ENCODE peak calls at places on chromosomes 16 and 17, in six cellular contexts. B is Peyer's patch, I is NCI-H1048, O is KBM-7, H is GM12878, G is A172. J is an unnamed sample.
A peak's percentile ranks its signal among the peaks of the same experiment; 100 is the strongest.

GRCh38 chr17:29379084-29379811 is 10.9 kb upstream of the TAOK1 start:
- DNase-seq in B (no peak), I (no peak), O (no peak), H (no peak), G (no peak), J (no peak)

GRCh38 chr16:61146429-61146828 is 889.8 kb downstream of the CDH8 start:
- DNase-seq in B (no peak), I (no peak), O (no peak), H (no peak), G (no peak), J (peak; percentile 67)

GRCh38 chr16:56551796-56552738 is 12.8 kb upstream of the MT4 start:
- DNase-seq in B (no peak), I (no peak), O (peak; percentile 34), H (no peak), G (no peak), J (peak; percentile 15)

GRCh38 chr17:19301274-19301946 is 61.1 kb downstream of the B9D1 start:
- DNase-seq in B (no peak), I (no peak), O (no peak), H (no peak), G (no peak), J (no peak)

GRCh38 chr16:19323596-19323995 is 38.1 kb downstream of the CLEC19A start:
- DNase-seq in B (no peak), I (no peak), O (no peak), H (no peak), G (no peak), J (no peak)

GRCh38 chr17:51091635-51092034 is 29.0 kb downstream of the SPAG9 start:
- DNase-seq in B (no peak), I (no peak), O (no peak), H (no peak), G (no peak), J (no peak)

GRCh38 chr16:397135-397661 is at the start of gene NME4:
- DNase-seq in B (no peak), I (no peak), O (peak; percentile 21), H (no peak), G (no peak), J (no peak)

GRCh38 chr17:77694391-77695363 is 263.8 kb upstream of the TNRC6C start:
- DNase-seq in B (no peak), I (no peak), O (no peak), H (no peak), G (no peak), J (no peak)

GRCh38 chr17:63398680-63399079 is 47.4 kb downstream of the CYB561 start:
- DNase-seq in B (no peak), I (no peak), O (no peak), H (no peak), G (no peak), J (no peak)

GRCh38 chr17:66560691-66561090 is 258.3 kb downstream of the PRKCA start:
- DNase-seq in B (no peak), I (no peak), O (no peak), H (no peak), G (no peak), J (no peak)

GRCh38 chr16:1035066-1035415 is 37.5 kb upstream of the SSTR5 start:
- DNase-seq in B (no peak), I (no peak), O (no peak), H (no peak), G (no peak), J (no peak)

GRCh38 chr17:53032861-53033271 is 789.9 kb upstream of the KIF2B start:
- DNase-seq in B (no peak), I (peak; percentile 87), O (peak; percentile 59), H (no peak), G (peak; percentile 8), J (peak; percentile 47)

J was measured in Kasumi-1.